ENCODE peak calls at places on chromosomes 12 and 14, in six cellular contexts. Z, S, O, X, W and F are unnamed samples.
A peak's percentile ranks its signal among the peaks of the same experiment; 100 is the strongest.

GRCh38 chr12:100458191-100458590 is 15.5 kb upstream of the NR1H4 start:
- DNase-seq in Z (no peak), S (no peak), O (no peak), X (no peak), W (no peak), F (no peak)

GRCh38 chr14:27528328-27528727 is 930.5 kb upstream of the NOVA1 start:
- DNase-seq in Z (peak; percentile 21), S (no peak), O (peak; percentile 37), X (no peak), W (no peak), F (no peak)

GRCh38 chr12:127393896-127394295 is 873.1 kb upstream of the TMEM132C start:
- DNase-seq in Z (no peak), S (no peak), O (no peak), X (no peak), W (no peak), F (no peak)

GRCh38 chr14:32491413-32492016 is 162.4 kb downstream of the AKAP6 start:
- DNase-seq in Z (no peak), S (no peak), O (no peak), X (no peak), W (no peak), F (no peak)

GRCh38 chr12:76117067-76117691 is 32.7 kb upstream of the NAP1L1 start:
- DNase-seq in Z (no peak), S (no peak), O (no peak), X (no peak), W (no peak), F (no peak)

GRCh38 chr14:75542585-75543091 is 20.4 kb downstream of the BATF start:
- DNase-seq in Z (no peak), S (no peak), O (no peak), X (no peak), W (peak; percentile 81), F (peak; percentile 28)

GRCh38 chr12:132451836-132452195 is 38.1 kb upstream of the FBRSL1 start:
- DNase-seq in Z (no peak), S (no peak), O (no peak), X (no peak), W (no peak), F (no peak)

GRCh38 chr12:29743801-29744200 is 39.9 kb downstream of the TMTC1 start:
- DNase-seq in Z (no peak), S (no peak), O (no peak), X (no peak), W (no peak), F (no peak)

GRCh38 chr12:30754383-30754749 is 385 bp downstream of the CAPRIN2 start:
- DNase-seq in Z (no peak), S (no peak), O (no peak), X (no peak), W (no peak), F (no peak)

GRCh38 chr12:7712841-7713442 is 1.7 kb downstream of the DPPA3 start:
- DNase-seq in Z (no peak), S (peak; percentile 53), O (no peak), X (no peak), W (no peak), F (no peak)

GRCh38 chr12:106845910-106846309 is 71.4 kb downstream of the RIC8B start:
- DNase-seq in Z (no peak), S (no peak), O (no peak), X (no peak), W (no peak), F (no peak)

GRCh38 chr12:131482199-131482598 is 228.7 kb upstream of the SFSWAP start:
- DNase-seq in Z (no peak), S (no peak), O (no peak), X (no peak), W (no peak), F (no peak)

GRCh38 chr12:132018193-132018916 is 68.6 kb downstream of the EP400 start:
- DNase-seq in Z (no peak), S (no peak), O (no peak), X (no peak), W (no peak), F (peak; percentile 38)

GRCh38 chr12:51951843-51952722 is 584 bp downstream of the ACVR1B start:
- DNase-seq in Z (no peak), S (peak; percentile 68), O (peak; percentile 30), X (no peak), W (no peak), F (no peak)

GRCh38 chr12:69415471-69416275 is 54.5 kb upstream of the FRS2 start:
- DNase-seq in Z (peak; percentile 68), S (peak; percentile 68), O (peak; percentile 55), X (no peak), W (peak; percentile 11), F (no peak)

GRCh38 chr12:104456950-104457745 is 400 bp downstream of the CHST11 start:
- DNase-seq in Z (no peak), S (peak; percentile 80), O (peak; percentile 81), X (no peak), W (peak; percentile 69), F (peak; percentile 69)
- TF ChIP-seq GABPA in Z (no peak), S (no peak), O (no peak), X (no peak), W (no peak), F (no peak)

GRCh38 chr12:120194534-120195395 is at the start of gene GCN1:
- DNase-seq in Z (peak; percentile 78), S (peak; percentile 94), O (peak; percentile 94), X (no peak), W (peak; percentile 80), F (peak; percentile 85)
- TF ChIP-seq GABPA in Z (peak; percentile 98), S (peak; percentile 97), O (peak; percentile 93), X (peak; percentile 91), W (peak; percentile 93), F (peak; percentile 99)

DNA sequence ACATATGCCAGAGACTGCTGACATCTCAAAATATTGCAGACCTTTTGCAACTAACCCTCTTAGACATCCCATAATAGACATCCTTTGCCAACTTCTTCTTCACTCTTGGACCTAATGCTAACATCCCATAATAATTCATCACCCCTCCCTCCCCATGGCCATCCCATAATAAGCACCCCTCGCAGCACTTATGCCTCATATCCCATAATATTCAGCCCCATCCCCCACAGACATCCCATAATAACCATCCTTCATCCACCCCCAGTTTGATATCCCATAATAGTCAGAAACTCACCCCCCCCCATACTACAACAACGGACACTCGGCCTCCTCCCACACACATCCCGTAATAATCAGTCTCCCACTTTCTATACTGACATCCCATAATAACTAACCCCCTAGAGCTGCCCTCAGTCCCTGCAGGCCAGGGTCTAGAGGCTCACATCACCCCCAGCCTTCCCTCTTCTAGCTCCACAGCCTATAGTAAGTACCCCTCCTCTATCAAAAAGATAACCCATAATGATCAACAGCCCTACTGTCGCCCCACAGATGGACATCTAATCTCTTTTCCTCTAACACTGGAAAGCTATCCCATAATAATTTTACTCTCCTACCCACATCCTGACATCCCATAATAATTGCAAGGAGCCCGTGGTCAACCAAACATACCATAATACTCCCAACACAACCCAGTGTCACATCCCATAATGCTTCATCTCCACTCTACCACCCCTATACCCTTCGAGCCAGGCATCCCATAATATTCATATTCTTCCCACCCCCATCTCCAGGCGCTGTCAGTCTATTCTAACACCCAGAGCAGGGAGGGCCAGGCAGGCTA is 792 bp upstream of the CHD4 start:
- DNase-seq in Z (peak; percentile 56), S (no peak), O (peak; percentile 66), X (peak; percentile 67), W (peak; percentile 68), F (peak; percentile 70)
- TF ChIP-seq GABPA in Z (no peak), S (no peak), O (no peak), X (no peak), W (no peak), F (no peak)

GRCh38 chr14:93045965-93046695 is 69.6 kb downstream of the ITPK1 start:
- DNase-seq in Z (no peak), S (no peak), O (peak; percentile 85), X (no peak), W (no peak), F (peak; percentile 31)

GRCh38 chr14:93047661-93048060 is 68.1 kb downstream of the ITPK1 start:
- DNase-seq in Z (no peak), S (no peak), O (no peak), X (no peak), W (no peak), F (no peak)

GRCh38 chr14:93046696-93047050 is 69.1 kb downstream of the ITPK1 start:
- DNase-seq in Z (no peak), S (no peak), O (no peak), X (no peak), W (no peak), F (no peak)

GRCh38 chr14:93048843-93049242 is 66.9 kb downstream of the ITPK1 start:
- DNase-seq in Z (no peak), S (no peak), O (no peak), X (no peak), W (no peak), F (no peak)

DNA sequence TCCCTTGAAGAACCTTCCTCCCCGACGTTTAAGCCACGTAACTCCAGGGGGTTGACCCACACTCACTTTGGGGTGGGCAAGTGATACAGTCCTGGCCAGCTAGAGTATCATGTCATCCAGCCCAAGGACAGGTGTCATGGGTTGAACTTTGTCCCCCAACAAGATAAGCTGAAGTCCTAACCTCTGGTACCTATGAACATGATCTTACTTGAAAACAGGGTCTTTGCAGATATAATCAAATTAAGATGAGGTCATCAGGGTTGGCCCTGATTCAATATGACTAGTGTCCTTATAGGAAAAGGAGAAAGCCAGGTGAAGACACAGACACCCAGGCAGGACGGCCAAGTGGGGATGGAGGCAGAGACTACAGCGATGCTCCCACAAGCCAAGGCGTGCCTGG is 68.5 kb downstream of the ITPK1 start:
- DNase-seq in Z (no peak), S (no peak), O (no peak), X (no peak), W (no peak), F (no peak)
- TF ChIP-seq GABPA in Z (no peak), S (no peak), O (no peak), X (no peak), W (no peak), F (no peak)

DNA sequence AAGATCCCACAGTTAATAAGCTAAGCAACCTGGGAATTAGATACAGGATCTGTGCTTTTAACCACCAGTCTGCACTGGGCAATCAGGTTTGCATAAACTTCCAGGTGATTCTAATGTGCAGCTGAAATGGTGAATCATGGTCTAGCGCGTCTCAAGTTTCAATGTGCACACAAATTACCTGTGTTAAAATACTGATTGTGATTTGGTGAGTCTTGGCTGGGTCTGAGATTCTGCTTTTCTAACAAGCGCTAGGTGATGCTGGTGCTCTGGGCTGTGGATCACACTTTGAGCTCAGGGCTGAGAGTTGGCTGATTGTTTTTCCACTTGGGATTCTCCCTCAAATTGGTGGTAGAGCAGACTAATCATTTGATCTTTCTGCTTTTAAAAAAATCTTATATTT is 124.8 kb downstream of the C12orf75 start:
- DNase-seq in Z (no peak), S (no peak), O (no peak), X (no peak), W (no peak), F (no peak)
- TF ChIP-seq GABPA in Z (no peak), S (no peak), O (no peak), X (no peak), W (no peak), F (no peak)

DNA sequence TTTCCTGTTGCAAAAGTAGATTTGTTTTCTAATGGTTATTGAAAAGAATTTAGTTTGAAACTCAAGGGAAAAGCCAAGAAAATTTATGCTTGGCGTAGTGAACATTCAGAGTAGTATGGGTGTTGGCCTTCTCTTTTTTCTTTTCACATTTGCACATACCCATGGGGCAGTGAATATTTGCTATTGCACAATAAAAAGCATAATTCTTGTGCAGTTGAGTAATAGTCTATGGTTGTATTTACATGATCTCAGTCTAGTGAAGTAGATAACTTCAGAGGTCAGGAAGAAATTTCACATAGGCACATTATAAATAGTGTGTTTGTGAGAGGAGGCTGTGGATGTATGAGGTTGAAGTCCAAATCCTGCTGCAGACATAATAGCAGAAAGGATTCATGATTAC is 158.1 kb downstream of the FLRT2 start:
- DNase-seq in Z (no peak), S (no peak), O (no peak), X (no peak), W (no peak), F (no peak)
- TF ChIP-seq GABPA in Z (no peak), S (no peak), O (no peak), X (no peak), W (no peak), F (no peak)

GRCh38 chr12:94570161-94570560 is 80.2 kb downstream of the TMCC3 start:
- DNase-seq in Z (no peak), S (no peak), O (no peak), X (no peak), W (no peak), F (no peak)
- TF ChIP-seq GABPA in Z (no peak), S (no peak), O (no peak), X (no peak), W (no peak), F (no peak)